ENCODE peak calls at places on chromosomes 1 and 21, in ten cellular contexts. One of them, this sample, is unnamed. For H3K4me1 and H3K9me3, the result is how much of the 10 kb centered on the place peaks cover.

GRCh38 chr1:42926870-42927242 is 31.8 kb downstream of the SLC2A1 start:
- DNase-seq in psoas muscle: no peak
- DNase-seq in cardiac muscle cell: no peak
- DNase-seq in thoracic aorta: no peak
- DNase-seq in right cardiac atrium: no peak
- DNase-seq in ovary: no peak
- DNase-seq in prostate gland: no peak
- DNase-seq in CD8-positive, alpha-beta memory T cell: no peak
- DNase-seq in tibial nerve: no peak
- DNase-seq in effector memory CD4-positive, alpha-beta T cell: no peak
- DNase-seq in this sample: peak

GRCh38 chr1:203906932-203907331 is 45.5 kb downstream of the SNRPE start:
- DNase-seq in psoas muscle: no peak
- DNase-seq in cardiac muscle cell: no peak
- DNase-seq in thoracic aorta: no peak
- DNase-seq in right cardiac atrium: no peak
- DNase-seq in ovary: no peak
- DNase-seq in prostate gland: no peak
- DNase-seq in CD8-positive, alpha-beta memory T cell: no peak
- DNase-seq in tibial nerve: no peak
- DNase-seq in effector memory CD4-positive, alpha-beta T cell: no peak
- DNase-seq in this sample: no peak

GRCh38 chr21:45934570-45934969 is 47.0 kb upstream of the COL6A1 start:
- DNase-seq in psoas muscle: peak
- DNase-seq in cardiac muscle cell: no peak
- DNase-seq in thoracic aorta: no peak
- DNase-seq in right cardiac atrium: no peak
- DNase-seq in ovary: no peak
- DNase-seq in prostate gland: no peak
- DNase-seq in CD8-positive, alpha-beta memory T cell: no peak
- DNase-seq in tibial nerve: no peak
- DNase-seq in effector memory CD4-positive, alpha-beta T cell: no peak
- DNase-seq in this sample: no peak

GRCh38 chr21:38824124-38824822 is 18.5 kb downstream of the ETS2 start:
- DNase-seq in psoas muscle: no peak
- DNase-seq in cardiac muscle cell: no peak
- DNase-seq in thoracic aorta: no peak
- DNase-seq in right cardiac atrium: no peak
- DNase-seq in ovary: no peak
- DNase-seq in prostate gland: no peak
- DNase-seq in CD8-positive, alpha-beta memory T cell: no peak
- DNase-seq in tibial nerve: no peak
- DNase-seq in effector memory CD4-positive, alpha-beta T cell: no peak
- DNase-seq in this sample: no peak

GRCh38 chr1:208525417-208525816 is 281.2 kb upstream of the PLXNA2 start:
- DNase-seq in psoas muscle: no peak
- DNase-seq in cardiac muscle cell: no peak
- DNase-seq in thoracic aorta: no peak
- DNase-seq in right cardiac atrium: no peak
- DNase-seq in ovary: no peak
- DNase-seq in prostate gland: no peak
- DNase-seq in CD8-positive, alpha-beta memory T cell: no peak
- DNase-seq in tibial nerve: no peak
- DNase-seq in effector memory CD4-positive, alpha-beta T cell: no peak
- DNase-seq in this sample: no peak

GRCh38 chr1:151443846-151444790 is 15.2 kb downstream of the POGZ start:
- DNase-seq in psoas muscle: no peak
- DNase-seq in cardiac muscle cell: peak
- DNase-seq in thoracic aorta: no peak
- DNase-seq in right cardiac atrium: no peak
- DNase-seq in ovary: no peak
- DNase-seq in prostate gland: peak
- DNase-seq in CD8-positive, alpha-beta memory T cell: peak
- DNase-seq in tibial nerve: peak
- DNase-seq in effector memory CD4-positive, alpha-beta T cell: peak
- DNase-seq in this sample: peak

GRCh38 chr1:156936721-156937220 is 16.3 kb downstream of the LRRC71 start:
- DNase-seq in psoas muscle: peak
- DNase-seq in cardiac muscle cell: no peak
- DNase-seq in thoracic aorta: no peak
- DNase-seq in right cardiac atrium: no peak
- DNase-seq in ovary: no peak
- DNase-seq in prostate gland: no peak
- DNase-seq in CD8-positive, alpha-beta memory T cell: no peak
- DNase-seq in tibial nerve: no peak
- DNase-seq in effector memory CD4-positive, alpha-beta T cell: no peak
- DNase-seq in this sample: no peak

GRCh38 chr1:67616394-67616985 is 68.5 kb upstream of the GADD45A start:
- DNase-seq in psoas muscle: no peak
- DNase-seq in cardiac muscle cell: no peak
- DNase-seq in thoracic aorta: no peak
- DNase-seq in right cardiac atrium: no peak
- DNase-seq in ovary: no peak
- DNase-seq in prostate gland: no peak
- DNase-seq in CD8-positive, alpha-beta memory T cell: no peak
- DNase-seq in tibial nerve: no peak
- DNase-seq in effector memory CD4-positive, alpha-beta T cell: no peak
- DNase-seq in this sample: peak

GRCh38 chr1:89172468-89173143 is 3.2 kb downstream of the GBP7 start:
- DNase-seq in psoas muscle: no peak
- DNase-seq in cardiac muscle cell: no peak
- DNase-seq in thoracic aorta: no peak
- DNase-seq in right cardiac atrium: no peak
- DNase-seq in ovary: no peak
- DNase-seq in prostate gland: no peak
- DNase-seq in CD8-positive, alpha-beta memory T cell: no peak
- DNase-seq in tibial nerve: no peak
- DNase-seq in effector memory CD4-positive, alpha-beta T cell: no peak
- DNase-seq in this sample: no peak

GRCh38 chr1:24390924-24391782 is 22.4 kb downstream of the STPG1 start:
- DNase-seq in psoas muscle: peak
- DNase-seq in cardiac muscle cell: peak
- DNase-seq in thoracic aorta: peak
- DNase-seq in right cardiac atrium: peak
- DNase-seq in ovary: peak
- DNase-seq in prostate gland: peak
- DNase-seq in CD8-positive, alpha-beta memory T cell: peak
- DNase-seq in tibial nerve: peak
- DNase-seq in effector memory CD4-positive, alpha-beta T cell: peak
- DNase-seq in this sample: peak

GRCh38 chr1:234315091-234315541 is 58.1 kb upstream of the COA6 start:
- DNase-seq in psoas muscle: no peak
- DNase-seq in cardiac muscle cell: no peak
- DNase-seq in thoracic aorta: no peak
- DNase-seq in right cardiac atrium: no peak
- DNase-seq in ovary: no peak
- DNase-seq in prostate gland: no peak
- DNase-seq in CD8-positive, alpha-beta memory T cell: no peak
- DNase-seq in tibial nerve: no peak
- DNase-seq in effector memory CD4-positive, alpha-beta T cell: no peak
- DNase-seq in this sample: no peak

GRCh38 chr1:33349081-33349759 is 28.3 kb upstream of the A3GALT2 start:
- DNase-seq in psoas muscle: peak
- DNase-seq in cardiac muscle cell: peak
- DNase-seq in thoracic aorta: no peak
- DNase-seq in right cardiac atrium: peak
- DNase-seq in ovary: peak
- DNase-seq in prostate gland: peak
- DNase-seq in CD8-positive, alpha-beta memory T cell: peak
- DNase-seq in tibial nerve: no peak
- DNase-seq in effector memory CD4-positive, alpha-beta T cell: peak
- DNase-seq in this sample: peak

GRCh38 chr1:44323952-44324351 is 31.1 kb downstream of the ERI3 start:
- DNase-seq in psoas muscle: no peak
- DNase-seq in cardiac muscle cell: no peak
- DNase-seq in thoracic aorta: no peak
- DNase-seq in right cardiac atrium: no peak
- DNase-seq in ovary: no peak
- DNase-seq in prostate gland: no peak
- DNase-seq in CD8-positive, alpha-beta memory T cell: no peak
- DNase-seq in tibial nerve: no peak
- DNase-seq in effector memory CD4-positive, alpha-beta T cell: no peak
- DNase-seq in this sample: no peak

GRCh38 chr21:27734146-27734545 is 767.3 kb upstream of the ADAMTS5 start:
- DNase-seq in psoas muscle: no peak
- DNase-seq in cardiac muscle cell: no peak
- DNase-seq in thoracic aorta: no peak
- DNase-seq in right cardiac atrium: no peak
- DNase-seq in ovary: no peak
- DNase-seq in prostate gland: no peak
- DNase-seq in CD8-positive, alpha-beta memory T cell: no peak
- DNase-seq in tibial nerve: no peak
- DNase-seq in effector memory CD4-positive, alpha-beta T cell: no peak
- DNase-seq in this sample: no peak

GRCh38 chr1:1431845-1432565 is 3.5 kb upstream of the VWA1 start:
- DNase-seq in psoas muscle: peak
- DNase-seq in cardiac muscle cell: peak
- DNase-seq in thoracic aorta: no peak
- DNase-seq in right cardiac atrium: peak
- DNase-seq in ovary: peak
- DNase-seq in prostate gland: no peak
- DNase-seq in CD8-positive, alpha-beta memory T cell: no peak
- DNase-seq in tibial nerve: no peak
- DNase-seq in effector memory CD4-positive, alpha-beta T cell: no peak
- DNase-seq in this sample: peak

GRCh38 chr1:183291802-183292515 is 105.9 kb downstream of the LAMC2 start:
- DNase-seq in psoas muscle: no peak
- DNase-seq in cardiac muscle cell: no peak
- DNase-seq in thoracic aorta: peak
- DNase-seq in right cardiac atrium: peak
- DNase-seq in ovary: no peak
- DNase-seq in prostate gland: no peak
- DNase-seq in CD8-positive, alpha-beta memory T cell: no peak
- DNase-seq in tibial nerve: no peak
- DNase-seq in effector memory CD4-positive, alpha-beta T cell: no peak
- DNase-seq in this sample: peak

GRCh38 chr1:13801711-13802486 is 101.9 kb downstream of the PRDM2 start:
- DNase-seq in psoas muscle: no peak
- DNase-seq in cardiac muscle cell: no peak
- DNase-seq in thoracic aorta: no peak
- DNase-seq in right cardiac atrium: no peak
- DNase-seq in ovary: no peak
- DNase-seq in prostate gland: peak
- DNase-seq in CD8-positive, alpha-beta memory T cell: no peak
- DNase-seq in tibial nerve: no peak
- DNase-seq in effector memory CD4-positive, alpha-beta T cell: no peak
- DNase-seq in this sample: no peak

GRCh38 chr1:54378157-54378883 is 27.9 kb downstream of the SSBP3 start:
- DNase-seq in psoas muscle: no peak
- DNase-seq in cardiac muscle cell: peak
- DNase-seq in thoracic aorta: no peak
- DNase-seq in right cardiac atrium: no peak
- DNase-seq in ovary: no peak
- DNase-seq in prostate gland: no peak
- DNase-seq in CD8-positive, alpha-beta memory T cell: no peak
- DNase-seq in tibial nerve: no peak
- DNase-seq in effector memory CD4-positive, alpha-beta T cell: no peak
- DNase-seq in this sample: peak

GRCh38 chr1:20081331-20081810 is 11.4 kb downstream of the PLA2G5 start:
- DNase-seq in psoas muscle: no peak
- DNase-seq in cardiac muscle cell: no peak
- DNase-seq in thoracic aorta: no peak
- DNase-seq in right cardiac atrium: peak
- DNase-seq in ovary: no peak
- DNase-seq in prostate gland: no peak
- DNase-seq in CD8-positive, alpha-beta memory T cell: no peak
- DNase-seq in tibial nerve: no peak
- DNase-seq in effector memory CD4-positive, alpha-beta T cell: no peak
- DNase-seq in this sample: no peak
- H3K4me1 ChIP-seq in psoas muscle: under half
- H3K4me1 ChIP-seq in cardiac muscle cell: under half
- H3K4me1 ChIP-seq in thoracic aorta: under half
- H3K4me1 ChIP-seq in right cardiac atrium: under half
- H3K4me1 ChIP-seq in ovary: under half
- H3K4me1 ChIP-seq in prostate gland: under half
- H3K4me1 ChIP-seq in CD8-positive, alpha-beta memory T cell: under half
- H3K4me1 ChIP-seq in tibial nerve: under half
- H3K4me1 ChIP-seq in effector memory CD4-positive, alpha-beta T cell: under half
- H3K4me1 ChIP-seq in this sample: under half

DNA sequence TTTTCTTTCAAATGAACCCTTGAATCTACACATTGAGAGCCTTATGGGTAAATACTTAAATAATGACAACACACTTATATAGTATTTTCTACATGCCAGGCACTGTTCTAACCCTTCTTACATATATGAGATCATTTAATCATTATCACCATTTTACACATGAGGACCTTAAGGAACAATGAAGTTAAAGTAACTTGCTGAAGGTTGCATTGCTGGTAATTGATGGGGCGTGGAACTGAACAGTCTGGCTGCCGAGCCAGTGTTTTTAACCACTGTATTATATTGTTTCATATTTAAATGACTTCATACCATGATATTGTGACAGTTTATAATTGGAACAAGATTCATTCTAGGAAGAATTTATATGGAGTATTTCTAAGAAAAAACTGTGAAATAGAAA is 111.9 kb upstream of the TENT5C start:
- DNase-seq in psoas muscle: no peak
- DNase-seq in cardiac muscle cell: no peak
- DNase-seq in thoracic aorta: no peak
- DNase-seq in right cardiac atrium: no peak
- DNase-seq in ovary: no peak
- DNase-seq in prostate gland: no peak
- DNase-seq in CD8-positive, alpha-beta memory T cell: no peak
- DNase-seq in tibial nerve: no peak
- DNase-seq in effector memory CD4-positive, alpha-beta T cell: no peak
- DNase-seq in this sample: no peak
- H3K9me3 ChIP-seq in psoas muscle: under half
- H3K9me3 ChIP-seq in cardiac muscle cell: under half
- H3K9me3 ChIP-seq in thoracic aorta: under half
- H3K9me3 ChIP-seq in right cardiac atrium: under half
- H3K9me3 ChIP-seq in ovary: under half
- H3K9me3 ChIP-seq in prostate gland: under half
- H3K9me3 ChIP-seq in CD8-positive, alpha-beta memory T cell: under half
- H3K9me3 ChIP-seq in tibial nerve: under half
- H3K9me3 ChIP-seq in effector memory CD4-positive, alpha-beta T cell: under half
- H3K9me3 ChIP-seq in this sample: under half

DNA sequence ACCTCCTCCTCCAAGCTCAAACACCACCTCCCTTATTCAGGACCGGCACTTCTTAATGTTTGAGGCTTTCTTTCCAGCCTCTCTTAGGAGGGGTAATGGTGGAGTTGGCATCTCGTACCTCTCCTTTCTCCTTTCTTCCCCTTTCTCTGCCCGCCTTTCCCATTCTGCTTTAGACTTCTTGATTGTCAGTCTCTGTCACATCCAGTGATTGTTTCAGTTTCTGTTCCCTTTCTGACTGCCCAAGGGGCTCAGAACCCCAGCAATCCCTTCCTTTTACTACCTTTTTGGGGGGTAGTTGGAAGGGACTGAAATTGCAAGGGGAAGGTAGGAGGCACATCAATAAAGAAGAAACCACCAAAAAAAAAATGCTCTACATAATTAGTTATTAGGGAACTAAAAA is 5.6 kb downstream of the ELK4 start:
- DNase-seq in psoas muscle: no peak
- DNase-seq in cardiac muscle cell: no peak
- DNase-seq in thoracic aorta: no peak
- DNase-seq in right cardiac atrium: no peak
- DNase-seq in ovary: no peak
- DNase-seq in prostate gland: no peak
- DNase-seq in CD8-positive, alpha-beta memory T cell: no peak
- DNase-seq in tibial nerve: no peak
- DNase-seq in effector memory CD4-positive, alpha-beta T cell: no peak
- DNase-seq in this sample: no peak
- H3K27ac ChIP-seq in psoas muscle: no peak
- H3K27ac ChIP-seq in cardiac muscle cell: no peak
- H3K27ac ChIP-seq in thoracic aorta: no peak
- H3K27ac ChIP-seq in right cardiac atrium: no peak
- H3K27ac ChIP-seq in ovary: no peak
- H3K27ac ChIP-seq in prostate gland: no peak
- H3K27ac ChIP-seq in CD8-positive, alpha-beta memory T cell: no peak
- H3K27ac ChIP-seq in tibial nerve: no peak
- H3K27ac ChIP-seq in effector memory CD4-positive, alpha-beta T cell: no peak
- H3K27ac ChIP-seq in this sample: no peak

GRCh38 chr1:236064674-236065508 is at the start of gene NID1:
- DNase-seq in psoas muscle: peak
- DNase-seq in cardiac muscle cell: peak
- DNase-seq in thoracic aorta: peak
- DNase-seq in right cardiac atrium: peak
- DNase-seq in ovary: peak
- DNase-seq in prostate gland: peak
- DNase-seq in CD8-positive, alpha-beta memory T cell: no peak
- DNase-seq in tibial nerve: peak
- DNase-seq in effector memory CD4-positive, alpha-beta T cell: no peak
- DNase-seq in this sample: peak
- H3K4me1 ChIP-seq in psoas muscle: under half
- H3K4me1 ChIP-seq in cardiac muscle cell: under half
- H3K4me1 ChIP-seq in thoracic aorta: under half
- H3K4me1 ChIP-seq in right cardiac atrium: under half
- H3K4me1 ChIP-seq in ovary: under half
- H3K4me1 ChIP-seq in prostate gland: under half
- H3K4me1 ChIP-seq in CD8-positive, alpha-beta memory T cell: under half
- H3K4me1 ChIP-seq in tibial nerve: half or more
- H3K4me1 ChIP-seq in effector memory CD4-positive, alpha-beta T cell: under half
- H3K4me1 ChIP-seq in this sample: under half

This sample was measured in endodermal cell.